ENCODE peak calls at places on chromosomes 11 and 22, in five cellular contexts. Q, U, K, I and L are unnamed samples.

GRCh38 chr11:124481365-124482323 is 36.1 kb upstream of the OR8B8 start:
- DNase-seq in Q (peak), I (no peak), U (peak), K (peak), L (peak)

GRCh38 chr11:9130297-9130696 is 38.9 kb upstream of the SCUBE2 start:
- DNase-seq in U (no peak), K (no peak), Q (no peak), I (no peak), L (no peak)

GRCh38 chr11:116813781-116814471 is 9.2 kb downstream of the APOA4 start:
- DNase-seq in K (no peak), U (peak), I (no peak), Q (no peak), L (no peak)

GRCh38 chr11:2453436-2453835 is 8.6 kb downstream of the KCNQ1 start:
- DNase-seq in U (no peak), I (no peak), Q (no peak), K (no peak), L (peak)

GRCh38 chr22:22424956-22425355 is 83.6 kb downstream of the ZNF280B start:
- DNase-seq in U (no peak), K (no peak), Q (no peak), I (no peak), L (no peak)

GRCh38 chr11:101299210-101299609 is 169.6 kb upstream of the PGR start:
- DNase-seq in K (no peak), Q (no peak), I (no peak), U (no peak), L (no peak)

GRCh38 chr11:130389315-130389935 is 39.0 kb downstream of the ADAMTS8 start:
- DNase-seq in I (no peak), Q (no peak), U (no peak), K (peak), L (no peak)

GRCh38 chr22:24129980-24130379 is 51.3 kb upstream of the SUSD2 start:
- DNase-seq in Q (no peak), U (no peak), I (no peak), K (no peak), L (peak)

GRCh38 chr22:49627217-49628181 is 200.2 kb downstream of the BRD1 start:
- DNase-seq in Q (no peak), I (no peak), K (no peak), U (no peak), L (no peak)

GRCh38 chr11:11786771-11787170 is 55.0 kb upstream of the USP47 start:
- DNase-seq in U (no peak), K (peak), I (no peak), Q (peak), L (no peak)

GRCh38 chr11:66607126-66607834 is 9.2 kb upstream of the RBM14 start:
- DNase-seq in U (peak), K (peak), Q (peak), I (no peak), L (peak)

GRCh38 chr11:69664901-69665300 is 10.3 kb downstream of the LTO1 start:
- DNase-seq in U (no peak), I (no peak), K (no peak), Q (no peak), L (no peak)

GRCh38 chr22:30649430-30650007 is 13.9 kb downstream of the SLC35E4 start:
- DNase-seq in Q (peak), K (peak), U (no peak), I (no peak), L (peak)

GRCh38 chr11:94876222-94876621 is 97.1 kb downstream of the CWC15 start:
- DNase-seq in U (no peak), Q (no peak), I (no peak), K (no peak), L (no peak)

GRCh38 chr11:123829745-123830144 is 23.6 kb upstream of the OR6M1 start:
- DNase-seq in U (no peak), I (no peak), Q (no peak), K (no peak), L (no peak)

GRCh38 chr11:121059605-121060004 is 35.7 kb downstream of the TBCEL start:
- DNase-seq in Q (no peak), I (peak), K (peak), U (no peak), L (no peak)

GRCh38 chr11:1532606-1533341 is 39.3 kb downstream of the DUSP8 start:
- DNase-seq in U (no peak), Q (no peak), K (no peak), I (no peak), L (peak)

GRCh38 chr11:127524618-127525017 is 524.0 kb upstream of the KIRREL3 start:
- DNase-seq in U (no peak), Q (no peak), K (no peak), I (no peak), L (no peak)

GRCh38 chr11:47467372-47467771 is 18.4 kb upstream of the RAPSN start:
- DNase-seq in I (no peak), Q (no peak), K (no peak), U (no peak), L (no peak)

GRCh38 chr11:131975624-131976420 is 605.4 kb downstream of the NTM start:
- DNase-seq in K (no peak), I (no peak), Q (no peak), U (no peak), L (no peak)

GRCh38 chr22:35314161-35314942 is 14.7 kb downstream of the TOM1 start:
- DNase-seq in I (no peak), K (no peak), Q (no peak), U (no peak), L (peak)

GRCh38 chr11:37141707-37142106 is 543.7 kb upstream of the RAG2 start:
- DNase-seq in I (no peak), Q (no peak), U (no peak), K (no peak), L (no peak)

GRCh38 chr11:130157111-130157510 is 2.5 kb upstream of the ST14 start:
- DNase-seq in I (no peak), U (no peak), Q (no peak), K (no peak), L (no peak)

GRCh38 chr11:29018631-29019030 is 910.4 kb downstream of the METTL15 start:
- DNase-seq in U (no peak), I (no peak), K (peak), Q (peak), L (no peak)

GRCh38 chr22:45318558-45319318 is 9.0 kb downstream of the FAM118A start:
- DNase-seq in Q (peak), K (peak), I (peak), U (no peak), L (no peak)

GRCh38 chr22:17829691-17830040 is 55.4 kb upstream of the BID start:
- DNase-seq in I (no peak), U (no peak), Q (peak), K (no peak), L (no peak)

GRCh38 chr11:10181811-10182210 is 112.2 kb downstream of the SBF2 start:
- DNase-seq in Q (peak), U (peak), I (no peak), K (peak), L (no peak)

GRCh38 chr11:132782102-132782501 is 750.2 kb downstream of the OPCML start:
- DNase-seq in U (no peak), Q (no peak), K (no peak), I (no peak), L (no peak)

GRCh38 chr11:61537326-61537725 is 28.8 kb downstream of the LRRC10B start:
- DNase-seq in U (no peak), I (no peak), K (no peak), Q (no peak), L (peak)

GRCh38 chr22:36117053-36117554 is 43.5 kb downstream of the APOL3 start:
- DNase-seq in I (no peak), Q (no peak), U (no peak), K (no peak), L (no peak)

GRCh38 chr22:31139866-31140716 is at the start of gene PLA2G3:
- DNase-seq in I (no peak), U (peak), K (peak), Q (peak), L (peak)

GRCh38 chr11:79241842-79242241 is 199.0 kb downstream of the TENM4 start:
- DNase-seq in K (no peak), I (no peak), U (no peak), Q (no peak), L (no peak)

GRCh38 chr11:2929511-2929879 is 275 bp upstream of the PHLDA2 start:
- DNase-seq in Q (peak), I (no peak), K (peak), U (no peak), L (peak)

GRCh38 chr11:110366234-110366633 is 63.5 kb upstream of the FDX1 start:
- DNase-seq in I (no peak), K (peak), U (no peak), Q (peak), L (no peak)

GRCh38 chr11:110367571-110367970 is 62.2 kb upstream of the FDX1 start:
- DNase-seq in Q (no peak), I (no peak), U (no peak), K (peak), L (no peak)

DNA sequence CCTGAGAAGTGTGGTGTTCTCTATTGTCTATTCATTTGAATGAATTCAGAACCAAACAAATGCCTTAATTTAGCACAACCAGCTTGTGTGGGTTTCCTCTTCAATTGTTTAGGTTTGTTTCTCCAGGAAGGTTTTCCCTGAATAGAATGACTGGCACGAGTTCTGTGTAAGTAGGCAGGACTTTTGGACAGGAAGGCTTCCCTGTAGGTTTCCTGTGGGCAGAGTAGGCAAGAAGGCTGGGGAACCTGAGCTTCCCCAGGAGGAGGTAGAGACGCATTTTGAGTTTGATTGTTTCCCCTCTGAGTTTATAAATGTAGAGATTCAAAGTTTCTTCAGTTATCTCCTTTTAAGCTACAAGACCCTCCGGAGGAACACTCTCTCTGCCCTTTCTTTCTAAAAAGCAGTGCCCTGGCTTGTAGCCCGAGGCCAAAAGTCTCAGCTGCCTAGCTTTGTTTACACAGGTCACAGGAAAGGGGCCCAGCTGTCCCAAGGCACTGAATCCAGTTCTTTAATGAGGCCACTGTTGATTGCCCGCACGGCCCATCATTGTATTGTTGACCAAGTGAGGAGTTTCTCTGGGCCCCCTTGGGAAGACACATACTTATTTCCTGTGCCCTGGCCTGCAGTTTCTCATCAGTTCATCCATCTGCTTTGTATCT is 66.6 kb upstream of the RDX start:
- DNase-seq in K (peak), I (no peak), U (peak), Q (no peak), L (no peak)
- H3K4me2 ChIP-seq in K (peak), I (peak), U (peak), Q (peak), L (peak)

GRCh38 chr11:45804806-45805304 is at the start of gene SLC35C1:
- DNase-seq in Q (peak), U (peak), I (peak), K (peak), L (peak)
- TF ChIP-seq CTCF in Q (peak), U (peak), I (peak), K (no peak), L (no peak)

GRCh38 chr11:59199546-59200420 is 12.9 kb downstream of the MPEG1 start:
- DNase-seq in K (no peak), U (no peak), Q (no peak), I (peak), L (no peak)

GRCh38 chr11:59197990-59198389 is 14.7 kb downstream of the MPEG1 start:
- DNase-seq in U (no peak), Q (peak), K (peak), I (no peak), L (peak)

GRCh38 chr11:59204736-59205135 is 8.0 kb downstream of the MPEG1 start:
- DNase-seq in K (no peak), Q (peak), U (no peak), I (no peak), L (peak)

GRCh38 chr11:59200421-59200746 is 12.3 kb downstream of the MPEG1 start:
- DNase-seq in I (no peak), K (no peak), U (no peak), Q (no peak), L (no peak)

DNA sequence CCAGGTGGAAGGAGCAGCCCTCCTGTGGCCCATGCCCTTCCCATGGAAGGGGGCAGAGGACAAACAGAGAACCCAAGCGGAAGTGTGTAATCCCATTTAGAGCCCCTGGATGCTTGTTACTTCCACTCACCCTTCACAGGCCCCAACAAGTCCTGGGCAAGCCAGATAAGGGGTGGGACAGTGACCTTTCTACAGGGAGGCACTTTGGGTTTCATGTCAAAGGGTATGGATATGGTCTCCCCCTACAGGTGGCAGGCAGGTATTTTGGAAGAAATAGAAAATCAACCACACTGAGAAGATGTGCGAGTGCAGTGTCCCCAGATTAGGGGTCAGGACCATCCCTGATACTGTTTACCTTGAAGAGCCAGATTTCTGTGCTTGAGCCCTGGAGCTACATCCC is 11.4 kb downstream of the MPEG1 start:
- DNase-seq in K (no peak), Q (no peak), U (peak), I (no peak), L (no peak)
- H3K4me2 ChIP-seq in K (no peak), Q (no peak), U (no peak), I (no peak), L (no peak)

GRCh38 chr22:29175312-29175835 is 30.3 kb upstream of the EMID1 start:
- DNase-seq in Q (no peak), U (no peak), K (no peak), I (no peak), L (no peak)
- TF ChIP-seq CTCF in Q (no peak), U (no peak), K (no peak), I (no peak), L (no peak)

GRCh38 chr11:83051760-83052671 is 19.7 kb downstream of the RAB30 start:
- DNase-seq in K (peak), I (no peak), U (no peak), Q (peak), L (peak)
- H3K4me2 ChIP-seq in K (peak), I (no peak), U (no peak), Q (peak), L (peak)